ENCODE peak calls at places on chromosomes 2 and 18, in five cellular contexts. I, T, N, G and B are unnamed samples.

GRCh38 chr2:118197011-118197695 is 108.9 kb downstream of the INSIG2 start:
- DNase-seq in I (peak; percentile 22), T (no peak), N (no peak), G (no peak), B (no peak)

GRCh38 chr2:67318014-67318413 is 79.1 kb upstream of the ETAA1 start:
- DNase-seq in I (no peak), T (no peak), N (no peak), G (no peak), B (no peak)

GRCh38 chr2:177283871-177284270 is 19.3 kb upstream of the NFE2L2 start:
- DNase-seq in I (no peak), T (no peak), N (no peak), G (no peak), B (no peak)

GRCh38 chr18:40695526-40695925 is 1259.5 kb upstream of the PIK3C3 start:
- DNase-seq in I (no peak), T (no peak), N (no peak), G (no peak), B (no peak)

GRCh38 chr18:79454034-79454735 is 58.5 kb downstream of the NFATC1 start:
- DNase-seq in I (no peak), T (no peak), N (no peak), G (no peak), B (no peak)

GRCh38 chr2:188291617-188292445 is at the start of gene GULP1:
- DNase-seq in I (peak; percentile 71), T (peak; percentile 80), N (peak; percentile 79), G (no peak), B (peak; percentile 56)

GRCh38 chr2:224136394-224136793 is 97.3 kb upstream of the SERPINE2 start:
- DNase-seq in I (no peak), T (no peak), N (no peak), G (no peak), B (no peak)

GRCh38 chr2:51723716-51724115 is 691.8 kb upstream of the NRXN1 start:
- DNase-seq in I (peak; percentile 48), T (no peak), N (no peak), G (no peak), B (no peak)

GRCh38 chr2:45497355-45497754 is 113.7 kb downstream of the SRBD1 start:
- DNase-seq in I (no peak), T (no peak), N (no peak), G (no peak), B (no peak)

GRCh38 chr2:171491292-171491691 is 31.0 kb upstream of the CYBRD1 start:
- DNase-seq in I (no peak), T (no peak), N (no peak), G (no peak), B (no peak)

GRCh38 chr18:51137051-51137729 is 60.3 kb downstream of the MEX3C start:
- DNase-seq in I (no peak), T (no peak), N (no peak), G (no peak), B (no peak)